ENCODE peak calls at places on chromosomes 6 and 20, in nine cellular contexts. X, Y, W, R, P, F, S, O and Q are unnamed samples.

GRCh38 chr20:60138263-60139127 is 180.3 kb downstream of the CDH26 start:
- DNase-seq in X (peak; percentile 64), Y (no peak), W (peak; percentile 5), R (peak; percentile 57), P (peak; percentile 12), F (no peak), S (peak; percentile 55), O (no peak), Q (peak; percentile 66)

GRCh38 chr6:110369056-110369455 is 10.9 kb upstream of the METTL24 start:
- DNase-seq in X (no peak), Y (no peak), W (no peak), R (no peak), P (no peak), F (no peak), S (no peak), O (no peak), Q (no peak)

GRCh38 chr6:160348209-160348551 is at the start of gene SLC22A3:
- DNase-seq in X (no peak), Y (peak; percentile 78), W (no peak), R (no peak), P (peak; percentile 43), F (no peak), S (peak; percentile 57), O (no peak), Q (no peak)

GRCh38 chr6:1620504-1621327 is 11.0 kb downstream of the FOXC1 start:
- DNase-seq in X (no peak), Y (no peak), W (no peak), R (no peak), P (no peak), F (no peak), S (no peak), O (no peak), Q (no peak)

GRCh38 chr20:37384683-37385174 is 38.8 kb downstream of the SRC start:
- DNase-seq in X (peak; percentile 57), Y (peak; percentile 71), W (no peak), R (peak; percentile 91), P (peak; percentile 58), F (no peak), S (peak; percentile 69), O (peak; percentile 51), Q (peak; percentile 38)

GRCh38 chr6:149129401-149130077 is 188.0 kb upstream of the TAB2 start:
- DNase-seq in X (no peak), Y (no peak), W (no peak), R (no peak), P (peak; percentile 55), F (peak; percentile 7), S (no peak), O (no peak), Q (peak; percentile 91)

GRCh38 chr6:144745434-144745833 is 460.3 kb downstream of the UTRN start:
- DNase-seq in X (no peak), Y (no peak), W (no peak), R (no peak), P (no peak), F (no peak), S (no peak), O (no peak), Q (no peak)

GRCh38 chr6:28862077-28862476 is 61.7 kb downstream of the TRIM27 start:
- DNase-seq in X (no peak), Y (no peak), W (no peak), R (no peak), P (no peak), F (no peak), S (no peak), O (no peak), Q (no peak)

GRCh38 chr6:79173378-79173777 is 61.1 kb downstream of the HMGN3 start:
- DNase-seq in X (no peak), Y (no peak), W (no peak), R (no peak), P (no peak), F (no peak), S (no peak), O (no peak), Q (no peak)

GRCh38 chr6:47147836-47148344 is 105.8 kb upstream of the ADGRF1 start:
- DNase-seq in X (no peak), Y (no peak), W (no peak), R (no peak), P (peak; percentile 34), F (no peak), S (no peak), O (no peak), Q (no peak)

GRCh38 chr6:3755637-3756515 is 4.4 kb upstream of the PXDC1 start:
- DNase-seq in X (no peak), Y (no peak), W (no peak), R (no peak), P (no peak), F (no peak), S (no peak), O (no peak), Q (no peak)

GRCh38 chr6:139250296-139251274 is 41.2 kb downstream of the TXLNB start:
- DNase-seq in X (no peak), Y (peak; percentile 72), W (no peak), R (peak; percentile 72), P (peak; percentile 67), F (no peak), S (peak; percentile 54), O (no peak), Q (peak; percentile 61)

GRCh38 chr6:108630050-108630714 is 69.5 kb downstream of the FOXO3 start:
- DNase-seq in X (no peak), Y (no peak), W (no peak), R (no peak), P (no peak), F (no peak), S (no peak), O (no peak), Q (no peak)

GRCh38 chr6:10230533-10230932 is 184.3 kb downstream of the TFAP2A start:
- DNase-seq in X (no peak), Y (no peak), W (no peak), R (no peak), P (no peak), F (no peak), S (no peak), O (no peak), Q (no peak)

GRCh38 chr20:49979030-49979832 is 3.5 kb upstream of the SNAI1 start:
- DNase-seq in X (peak; percentile 48), Y (peak; percentile 70), W (no peak), R (peak; percentile 84), P (peak; percentile 46), F (no peak), S (peak; percentile 59), O (no peak), Q (peak; percentile 45)

GRCh38 chr20:437787-438486 is 24.4 kb downstream of the TBC1D20 start:
- DNase-seq in X (no peak), Y (no peak), W (no peak), R (no peak), P (no peak), F (no peak), S (no peak), O (no peak), Q (no peak)

GRCh38 chr20:21184810-21185209 is 58.9 kb downstream of the KIZ start:
- DNase-seq in X (no peak), Y (no peak), W (no peak), R (no peak), P (peak; percentile 81), F (no peak), S (no peak), O (no peak), Q (peak; percentile 85)

DNA sequence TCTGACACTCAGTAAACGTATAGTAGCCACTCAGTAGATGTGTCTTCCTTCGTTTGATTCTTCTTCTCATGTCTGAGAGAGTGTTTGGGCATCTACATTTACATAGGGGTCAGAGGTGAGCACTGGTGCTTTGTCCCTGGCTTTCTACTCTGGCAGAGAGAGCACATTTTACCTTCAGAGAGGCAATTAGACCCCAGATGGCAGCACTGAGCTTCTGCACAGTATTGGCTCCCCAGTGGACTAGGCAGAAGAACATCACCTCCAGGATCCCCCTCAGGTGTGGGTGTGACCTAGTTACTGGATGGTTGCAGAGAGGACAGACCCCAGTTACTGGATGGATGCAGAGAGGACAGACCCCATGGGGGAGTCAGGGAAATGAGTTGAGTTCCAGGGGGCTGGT is 327.2 kb downstream of the DHX35 start:
- DNase-seq in X (no peak), Y (peak; percentile 26), W (no peak), R (peak; percentile 25), P (no peak), F (no peak), S (no peak), O (no peak), Q (peak; percentile 8)
- TF ChIP-seq CTCF in X (no peak), Y (peak; percentile 18), W (no peak), R (peak; percentile 25), P (no peak), F (no peak), S (no peak), O (no peak), Q (peak; percentile 19)

DNA sequence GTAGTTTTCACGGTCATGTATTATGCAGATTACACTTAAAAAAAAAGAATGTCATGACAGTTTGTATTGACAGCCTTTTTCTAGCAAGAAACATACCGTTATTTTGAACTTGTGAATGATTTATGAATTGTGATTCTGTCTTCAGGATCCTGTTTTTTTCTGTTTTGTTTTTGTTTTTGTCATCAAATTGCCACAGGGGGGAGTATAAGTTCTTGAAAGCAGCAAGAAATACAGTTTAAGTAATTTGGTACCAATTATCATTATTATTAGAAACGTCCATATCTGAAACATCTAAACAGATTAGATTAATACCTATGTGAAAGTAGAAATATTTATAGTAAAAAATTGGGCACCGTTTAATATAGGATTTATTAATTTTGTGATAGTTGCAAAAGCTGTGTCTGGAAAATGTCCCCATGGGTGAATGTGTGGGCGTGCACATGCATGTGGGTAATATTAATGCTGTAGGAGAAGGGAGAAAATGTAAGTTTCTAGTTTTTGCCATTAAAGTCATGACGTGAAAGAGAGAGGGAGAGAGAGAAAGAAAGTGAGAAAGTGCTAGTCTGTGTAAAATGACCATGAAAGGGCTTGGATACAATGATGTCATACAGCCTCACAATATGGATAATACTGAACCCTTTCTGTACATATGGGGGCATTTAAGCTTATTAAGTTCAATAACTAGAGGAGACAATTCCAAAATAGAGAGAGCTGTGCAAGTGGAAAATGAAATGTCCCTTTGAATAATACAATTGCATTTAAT is 9.4 kb upstream of the CCN2 start:
- DNase-seq in X (no peak), Y (no peak), W (no peak), R (no peak), P (peak; percentile 53), F (no peak), S (no peak), O (no peak), Q (no peak)
- TF ChIP-seq CTCF in X (no peak), Y (peak; percentile 36), W (no peak), R (no peak), P (peak; percentile 39), F (peak; percentile 36), S (no peak), O (no peak), Q (peak; percentile 41)

DNA sequence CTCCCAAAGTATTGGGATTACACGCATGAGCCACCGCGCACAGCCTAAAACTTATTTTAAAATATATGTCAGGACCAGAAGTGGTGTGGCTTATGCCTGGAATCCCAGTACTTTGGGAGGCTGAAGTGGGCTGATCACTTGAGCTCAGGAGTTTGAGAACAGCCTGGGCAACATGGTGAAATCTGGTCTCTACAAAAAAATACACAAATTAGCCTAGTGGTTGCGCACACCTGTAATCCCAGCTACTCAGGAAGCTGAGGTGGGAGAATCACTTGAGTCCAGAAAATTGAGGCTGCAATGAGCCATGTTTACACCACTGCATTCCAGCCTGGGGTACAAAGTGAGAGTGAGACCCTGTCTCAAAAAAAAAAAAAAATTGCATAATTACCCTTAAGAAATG is 13.7 kb downstream of the PXT1 start:
- DNase-seq in X (no peak), Y (no peak), W (no peak), R (no peak), P (no peak), F (no peak), S (no peak), O (no peak), Q (no peak)
- TF ChIP-seq CTCF in X (no peak), Y (no peak), W (peak; percentile 35), R (peak; percentile 1), P (no peak), F (no peak), S (peak; percentile 46), O (no peak), Q (peak; percentile 10)

GRCh38 chr20:22303523-22303922 is 280.8 kb downstream of the FOXA2 start:
- DNase-seq in X (no peak), Y (no peak), W (no peak), R (no peak), P (no peak), F (no peak), S (no peak), O (no peak), Q (peak; percentile 27)
- TF ChIP-seq CTCF in X (no peak), Y (no peak), W (no peak), R (no peak), P (no peak), F (no peak), S (no peak), O (no peak), Q (no peak)